ENCODE peak calls at places on chromosome 20, in six cellular contexts. One of them, this sample, is unnamed.

GRCh38 chr20:58433759-58434158 is 44.7 kb downstream of the VAPB start:
- DNase-seq in omental fat pad: no peak
- DNase-seq in colonic mucosa: peak; percentile 33
- DNase-seq in testis: no peak
- DNase-seq in cardiac fibroblast: peak; percentile 74
- DNase-seq in tibial artery: no peak
- DNase-seq in this sample: peak; percentile 34

GRCh38 chr20:47926731-47927130 is 141.4 kb upstream of the SULF2 start:
- DNase-seq in colonic mucosa: no peak
- DNase-seq in testis: no peak
- DNase-seq in omental fat pad: no peak
- DNase-seq in tibial artery: no peak
- DNase-seq in cardiac fibroblast: no peak
- DNase-seq in this sample: no peak

GRCh38 chr20:58998656-58999055 is 8.4 kb downstream of the CTSZ start:
- DNase-seq in testis: no peak
- DNase-seq in colonic mucosa: no peak
- DNase-seq in tibial artery: no peak
- DNase-seq in cardiac fibroblast: no peak
- DNase-seq in omental fat pad: no peak
- DNase-seq in this sample: no peak

GRCh38 chr20:42923348-42923918 is 266.3 kb downstream of the PTPRT start:
- DNase-seq in cardiac fibroblast: no peak
- DNase-seq in testis: peak; percentile 70
- DNase-seq in colonic mucosa: no peak
- DNase-seq in tibial artery: no peak
- DNase-seq in omental fat pad: no peak
- DNase-seq in this sample: no peak

GRCh38 chr20:33689973-33690372 is 3.8 kb upstream of the E2F1 start:
- DNase-seq in testis: no peak
- DNase-seq in tibial artery: no peak
- DNase-seq in cardiac fibroblast: peak; percentile 77
- DNase-seq in colonic mucosa: no peak
- DNase-seq in omental fat pad: no peak
- DNase-seq in this sample: no peak

GRCh38 chr20:6769953-6770831 is 2.7 kb downstream of the BMP2 start:
- DNase-seq in tibial artery: peak; percentile 29
- DNase-seq in colonic mucosa: peak; percentile 78
- DNase-seq in omental fat pad: no peak
- DNase-seq in testis: peak; percentile 25
- DNase-seq in cardiac fibroblast: peak; percentile 47
- DNase-seq in this sample: no peak

GRCh38 chr20:33773412-33774089 is 37.6 kb upstream of the CHMP4B start:
- DNase-seq in testis: no peak
- DNase-seq in tibial artery: no peak
- DNase-seq in colonic mucosa: no peak
- DNase-seq in omental fat pad: no peak
- DNase-seq in cardiac fibroblast: no peak
- DNase-seq in this sample: no peak

GRCh38 chr20:58309607-58310290 is at the start of gene RAB22A:
- DNase-seq in tibial artery: peak; percentile 74
- DNase-seq in omental fat pad: peak; percentile 32
- DNase-seq in colonic mucosa: peak; percentile 76
- DNase-seq in testis: peak; percentile 87
- DNase-seq in cardiac fibroblast: peak; percentile 92
- DNase-seq in this sample: peak; percentile 68

GRCh38 chr20:18794428-18794787 is 19.2 kb upstream of the SCP2D1 start:
- DNase-seq in tibial artery: no peak
- DNase-seq in colonic mucosa: no peak
- DNase-seq in cardiac fibroblast: no peak
- DNase-seq in testis: no peak
- DNase-seq in omental fat pad: no peak
- DNase-seq in this sample: no peak

GRCh38 chr20:58651823-58652605 is 931 bp downstream of the STX16 start:
- DNase-seq in colonic mucosa: peak; percentile 74
- DNase-seq in omental fat pad: no peak
- DNase-seq in tibial artery: peak; percentile 32
- DNase-seq in testis: peak; percentile 68
- DNase-seq in cardiac fibroblast: peak; percentile 80
- DNase-seq in this sample: peak; percentile 78

GRCh38 chr20:21511485-21511849 is 2.4 kb downstream of the NKX2-2 start:
- DNase-seq in omental fat pad: no peak
- DNase-seq in testis: no peak
- DNase-seq in colonic mucosa: no peak
- DNase-seq in tibial artery: no peak
- DNase-seq in cardiac fibroblast: no peak
- DNase-seq in this sample: no peak

GRCh38 chr20:3323398-3323797 is 84.1 kb downstream of the DNAAF9 start:
- DNase-seq in colonic mucosa: no peak
- DNase-seq in cardiac fibroblast: no peak
- DNase-seq in testis: no peak
- DNase-seq in omental fat pad: no peak
- DNase-seq in tibial artery: peak; percentile 30
- DNase-seq in this sample: peak; percentile 79

GRCh38 chr20:13494019-13494418 is 144.7 kb downstream of the TASP1 start:
- DNase-seq in omental fat pad: no peak
- DNase-seq in testis: no peak
- DNase-seq in cardiac fibroblast: peak; percentile 8
- DNase-seq in tibial artery: no peak
- DNase-seq in colonic mucosa: no peak
- DNase-seq in this sample: no peak

GRCh38 chr20:44364780-44365179 is 9.3 kb downstream of the HNF4A start:
- DNase-seq in omental fat pad: no peak
- DNase-seq in colonic mucosa: no peak
- DNase-seq in cardiac fibroblast: no peak
- DNase-seq in tibial artery: no peak
- DNase-seq in testis: no peak
- DNase-seq in this sample: no peak

DNA sequence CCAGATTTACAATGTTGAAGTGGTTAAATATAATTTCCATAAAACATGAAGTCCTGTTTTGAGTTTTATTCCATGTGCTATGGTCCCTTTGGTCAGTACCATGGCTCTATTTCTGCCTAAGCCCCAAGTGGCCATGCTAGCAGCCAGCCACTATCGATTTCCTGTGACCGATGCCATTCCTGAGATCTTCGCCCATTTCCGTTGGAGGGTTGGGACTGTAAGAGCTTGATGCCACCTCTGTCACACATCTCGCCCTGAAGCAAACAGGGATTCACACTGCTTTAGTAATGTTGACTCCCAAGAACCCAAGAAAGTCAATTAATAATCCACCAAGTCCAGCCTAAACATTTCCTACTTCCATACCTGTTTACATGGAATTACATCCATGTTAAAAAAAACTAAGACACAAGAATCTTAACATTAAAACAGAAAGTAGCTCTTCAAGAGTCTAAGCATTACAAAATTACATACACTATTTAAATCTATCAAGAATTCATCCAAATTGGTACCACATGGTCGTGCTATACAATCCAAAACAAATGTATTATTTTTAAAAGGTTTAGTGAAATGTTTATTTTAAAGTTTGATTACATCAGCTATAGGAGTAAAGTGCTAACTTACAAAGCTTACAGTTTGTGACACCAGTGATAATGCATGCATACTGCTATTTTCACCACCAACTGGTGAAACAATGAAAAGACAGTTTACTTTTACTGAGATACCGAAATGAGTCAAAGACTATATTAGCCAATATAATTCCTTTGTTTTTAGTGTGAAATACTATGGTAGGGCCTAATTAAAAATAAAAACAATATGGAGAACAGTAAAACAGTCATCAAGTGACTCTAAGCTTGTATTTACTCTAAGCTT is 2.5 kb downstream of the RBM39 start:
- DNase-seq in cardiac fibroblast: peak; percentile 53
- DNase-seq in tibial artery: no peak
- DNase-seq in colonic mucosa: no peak
- DNase-seq in testis: no peak
- DNase-seq in omental fat pad: no peak
- DNase-seq in this sample: peak; percentile 58
- TF ChIP-seq CTCF in cardiac fibroblast: peak; percentile 37
- TF ChIP-seq CTCF in tibial artery: peak; percentile 17
- TF ChIP-seq CTCF in colonic mucosa: no peak
- TF ChIP-seq CTCF in testis: peak; percentile 16
- TF ChIP-seq CTCF in omental fat pad: no peak
- TF ChIP-seq CTCF in this sample: peak; percentile 35

GRCh38 chr20:9617940-9618339 is 103.5 kb downstream of the LAMP5 start:
- DNase-seq in omental fat pad: no peak
- DNase-seq in testis: peak; percentile 58
- DNase-seq in cardiac fibroblast: peak; percentile 21
- DNase-seq in colonic mucosa: no peak
- DNase-seq in tibial artery: no peak
- DNase-seq in this sample: peak; percentile 63
- TF ChIP-seq CTCF in omental fat pad: no peak
- TF ChIP-seq CTCF in testis: peak; percentile 39
- TF ChIP-seq CTCF in cardiac fibroblast: peak; percentile 24
- TF ChIP-seq CTCF in colonic mucosa: no peak
- TF ChIP-seq CTCF in tibial artery: no peak
- TF ChIP-seq CTCF in this sample: no peak

GRCh38 chr20:56566621-56567020 is 33.6 kb downstream of the FAM209B start:
- DNase-seq in colonic mucosa: no peak
- DNase-seq in cardiac fibroblast: no peak
- DNase-seq in tibial artery: no peak
- DNase-seq in testis: peak; percentile 27
- DNase-seq in omental fat pad: no peak
- DNase-seq in this sample: no peak
- TF ChIP-seq CTCF in colonic mucosa: no peak
- TF ChIP-seq CTCF in cardiac fibroblast: no peak
- TF ChIP-seq CTCF in tibial artery: no peak
- TF ChIP-seq CTCF in testis: no peak
- TF ChIP-seq CTCF in omental fat pad: no peak
- TF ChIP-seq CTCF in this sample: no peak

GRCh38 chr20:63453029-63453523 is 19.4 kb downstream of the KCNQ2 start:
- DNase-seq in tibial artery: no peak
- DNase-seq in cardiac fibroblast: peak; percentile 4
- DNase-seq in testis: no peak
- DNase-seq in colonic mucosa: no peak
- DNase-seq in omental fat pad: no peak
- DNase-seq in this sample: no peak
- TF ChIP-seq CTCF in tibial artery: no peak
- TF ChIP-seq CTCF in cardiac fibroblast: peak; percentile 22
- TF ChIP-seq CTCF in testis: no peak
- TF ChIP-seq CTCF in colonic mucosa: no peak
- TF ChIP-seq CTCF in omental fat pad: no peak
- TF ChIP-seq CTCF in this sample: no peak

GRCh38 chr20:32470025-32470861 is 112.1 kb downstream of the ASXL1 start:
- DNase-seq in colonic mucosa: peak; percentile 52
- DNase-seq in omental fat pad: no peak
- DNase-seq in tibial artery: peak; percentile 48
- DNase-seq in cardiac fibroblast: peak; percentile 86
- DNase-seq in testis: no peak
- DNase-seq in this sample: peak; percentile 31
- TF ChIP-seq CTCF in colonic mucosa: peak; percentile 53
- TF ChIP-seq CTCF in omental fat pad: no peak
- TF ChIP-seq CTCF in tibial artery: peak; percentile 13
- TF ChIP-seq CTCF in cardiac fibroblast: peak; percentile 40
- TF ChIP-seq CTCF in testis: no peak
- TF ChIP-seq CTCF in this sample: peak; percentile 20

DNA sequence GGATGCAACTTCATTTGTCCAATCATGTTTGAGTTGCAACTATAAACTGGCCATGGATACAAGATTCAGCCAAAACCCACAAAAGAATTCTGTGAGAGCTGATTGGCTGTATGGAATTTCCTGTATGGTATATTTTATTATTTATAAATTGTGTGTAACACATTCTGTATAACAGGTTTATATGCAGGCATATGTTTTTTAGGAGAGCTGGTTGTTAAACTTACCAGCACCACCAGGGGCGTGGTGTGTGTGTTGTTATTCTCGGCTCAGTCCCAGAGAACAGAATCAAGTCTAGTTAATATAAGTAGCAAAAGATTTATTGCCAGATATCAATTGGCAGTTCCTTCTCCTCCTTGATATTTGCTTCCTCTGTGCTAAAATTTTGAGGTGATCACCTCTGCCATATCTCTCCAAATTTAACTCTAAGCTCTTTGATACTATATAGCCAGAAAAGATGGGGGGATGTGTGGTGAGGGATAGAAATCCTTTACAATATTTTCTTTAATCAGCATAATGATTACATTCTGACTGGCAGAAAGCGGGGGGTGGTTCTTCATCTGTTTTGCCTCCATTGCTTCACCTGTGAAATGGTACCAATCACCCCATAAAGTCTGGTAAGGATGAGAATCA is 22.9 kb downstream of the CNBD2 start:
- DNase-seq in tibial artery: no peak
- DNase-seq in testis: peak; percentile 35
- DNase-seq in colonic mucosa: no peak
- DNase-seq in omental fat pad: no peak
- DNase-seq in cardiac fibroblast: peak; percentile 54
- DNase-seq in this sample: peak; percentile 50
- TF ChIP-seq CTCF in tibial artery: peak; percentile 33
- TF ChIP-seq CTCF in testis: peak; percentile 38
- TF ChIP-seq CTCF in colonic mucosa: peak; percentile 37
- TF ChIP-seq CTCF in omental fat pad: no peak
- TF ChIP-seq CTCF in cardiac fibroblast: peak; percentile 67
- TF ChIP-seq CTCF in this sample: peak; percentile 37

GRCh38 chr20:56504373-56505005 is 20.1 kb upstream of the FAM209A start:
- DNase-seq in omental fat pad: no peak
- DNase-seq in colonic mucosa: no peak
- DNase-seq in tibial artery: no peak
- DNase-seq in testis: no peak
- DNase-seq in cardiac fibroblast: no peak
- DNase-seq in this sample: peak; percentile 1
- TF ChIP-seq CTCF in omental fat pad: no peak
- TF ChIP-seq CTCF in colonic mucosa: peak; percentile 9
- TF ChIP-seq CTCF in tibial artery: no peak
- TF ChIP-seq CTCF in testis: no peak
- TF ChIP-seq CTCF in cardiac fibroblast: peak; percentile 58
- TF ChIP-seq CTCF in this sample: peak; percentile 29

GRCh38 chr20:48986899-48987298 is 59.2 kb upstream of the CSE1L start:
- DNase-seq in omental fat pad: no peak
- DNase-seq in cardiac fibroblast: no peak
- DNase-seq in colonic mucosa: no peak
- DNase-seq in testis: no peak
- DNase-seq in tibial artery: no peak
- DNase-seq in this sample: peak; percentile 25
- TF ChIP-seq CTCF in omental fat pad: no peak
- TF ChIP-seq CTCF in cardiac fibroblast: peak; percentile 25
- TF ChIP-seq CTCF in colonic mucosa: no peak
- TF ChIP-seq CTCF in testis: peak; percentile 21
- TF ChIP-seq CTCF in tibial artery: no peak
- TF ChIP-seq CTCF in this sample: peak; percentile 28